ENCODE peak calls at places on chromosomes 13 and 19, in eight cellular contexts. C, P, S, R, W, U, D and Y are unnamed samples.

GRCh38 chr13:31947105-31947504 is 84.5 kb upstream of the FRY start:
- DNase-seq in R (no peak), D (no peak), P (no peak), W (no peak), S (peak; percentile 9), C (no peak), U (no peak), Y (no peak)

GRCh38 chr13:93810264-93810663 is 583.7 kb downstream of the GPC6 start:
- DNase-seq in D (no peak), C (no peak), S (no peak), P (no peak), R (no peak), W (no peak), U (no peak), Y (no peak)

GRCh38 chr19:49057636-49058234 is at the start of gene CGB7:
- DNase-seq in U (peak; percentile 57), R (peak; percentile 62), S (no peak), D (peak; percentile 63), P (no peak), C (peak; percentile 61), W (peak; percentile 61), Y (peak; percentile 26)

GRCh38 chr13:51581148-51581820 is 3.0 kb upstream of the WDFY2 start:
- DNase-seq in D (no peak), S (no peak), R (no peak), C (no peak), P (no peak), W (no peak), U (no peak), Y (no peak)

GRCh38 chr19:12695090-12695489 is 1.3 kb downstream of the FBXW9 start:
- DNase-seq in W (no peak), P (no peak), C (no peak), D (no peak), S (no peak), U (no peak), R (no peak), Y (no peak)

GRCh38 chr19:44677019-44677809 is 5.9 kb downstream of the CEACAM19 start:
- DNase-seq in D (no peak), P (no peak), R (peak; percentile 54), W (peak; percentile 55), U (peak; percentile 79), S (peak; percentile 5), C (no peak), Y (no peak)

GRCh38 chr13:70125693-70126092 is 17.4 kb upstream of the KLHL1 start:
- DNase-seq in P (no peak), S (no peak), W (no peak), D (no peak), C (no peak), R (no peak), U (no peak), Y (no peak)

GRCh38 chr13:27793377-27794074 is 1.2 kb downstream of the GSX1 start:
- DNase-seq in S (peak; percentile 11), U (no peak), R (no peak), W (no peak), D (no peak), P (no peak), C (no peak), Y (no peak)

GRCh38 chr19:13018037-13018914 is 23.0 kb downstream of the NFIX start:
- DNase-seq in U (peak; percentile 31), D (no peak), S (no peak), W (peak; percentile 72), C (no peak), P (peak; percentile 24), R (no peak), Y (no peak)

GRCh38 chr13:99995503-99996176 is 14.1 kb downstream of the ZIC2 start:
- DNase-seq in D (no peak), P (no peak), R (no peak), C (no peak), W (no peak), S (peak; percentile 81), U (no peak), Y (peak; percentile 51)

GRCh38 chr13:111061338-111062045 is 53.6 kb upstream of the ARHGEF7 start:
- DNase-seq in R (no peak), P (no peak), D (no peak), S (no peak), U (no peak), C (no peak), W (no peak), Y (no peak)

GRCh38 chr19:51637362-51637978 is 7.3 kb upstream of the SIGLEC5 start:
- DNase-seq in R (peak; percentile 17), P (no peak), D (no peak), U (no peak), S (no peak), C (no peak), W (no peak), Y (no peak)